ENCODE peak calls at places on chromosomes 11 and 22, in ten cellular contexts. E is kidney, G is mesenchymal stem cell, L is mammary epithelial cell, F is neuronal stem cell, W is GM23248, Z is IMR-90, I is Karpas-422, H is neural progenitor cell, T is colonic mucosa. R is an unnamed sample. For H3K4me1, the result is how much of the 10 kb centered on the place peaks cover.

GRCh38 chr22:39457546-39458442 is 982 bp downstream of the MGAT3 start:
- DNase-seq in I (peak), E (no peak), H (peak), L (no peak), T (no peak), W (no peak), Z (no peak), F (no peak), G (no peak), R (no peak)

GRCh38 chr11:11293798-11294611 is 59.0 kb downstream of the CSNK2A3 start:
- DNase-seq in H (peak), E (no peak), G (peak), Z (no peak), F (no peak), W (no peak), I (no peak), T (no peak), L (no peak), R (no peak)

GRCh38 chr11:279040-279965 is 1.1 kb downstream of the NLRP6 start:
- DNase-seq in T (no peak), W (no peak), I (no peak), L (no peak), G (no peak), Z (no peak), F (no peak), E (peak), H (no peak), R (no peak)

GRCh38 chr11:45252877-45253276 is 33.3 kb downstream of the SYT13 start:
- DNase-seq in I (no peak), Z (no peak), L (no peak), H (no peak), E (no peak), T (no peak), G (no peak), W (peak), F (no peak), R (no peak)

GRCh38 chr22:42752230-42752746 is 31.6 kb upstream of the A4GALT start:
- DNase-seq in G (no peak), Z (no peak), I (no peak), W (no peak), E (no peak), F (no peak), H (peak), L (no peak), T (no peak), R (no peak)

GRCh38 chr11:76623171-76623883 is 47.2 kb downstream of the LRRC32 start:
- DNase-seq in G (peak), H (no peak), T (no peak), I (no peak), E (no peak), Z (peak), W (peak), L (peak), F (no peak), R (peak)

GRCh38 chr11:37500425-37500824 is 902.4 kb upstream of the RAG2 start:
- DNase-seq in F (no peak), G (no peak), E (no peak), Z (peak), T (no peak), I (no peak), W (no peak), L (peak), H (peak), R (peak)

GRCh38 chr22:18110194-18110943 is at the start of gene TUBA8:
- DNase-seq in L (peak), I (peak), F (peak), E (peak), G (peak), T (no peak), W (peak), Z (peak), H (peak), R (peak)

GRCh38 chr11:1327064-1327460 is 17.6 kb upstream of the TOLLIP start:
- DNase-seq in T (no peak), L (no peak), W (no peak), E (no peak), H (no peak), F (no peak), Z (peak), G (peak), I (no peak), R (no peak)

GRCh38 chr11:105618343-105618955 is 8.6 kb downstream of the GRIA4 start:
- DNase-seq in I (no peak), W (no peak), T (no peak), L (no peak), G (no peak), E (no peak), Z (peak), H (no peak), F (no peak), R (peak)

GRCh38 chr11:64449381-64450167 is 90.6 kb downstream of the RPS6KA4 start:
- DNase-seq in F (peak), G (peak), T (peak), Z (peak), H (peak), E (no peak), I (peak), L (peak), W (peak), R (no peak)

GRCh38 chr11:58576792-58577440 is 1.3 kb upstream of the LPXN start:
- DNase-seq in Z (peak), H (no peak), W (peak), L (peak), T (no peak), G (peak), E (no peak), I (peak), F (no peak), R (peak)

GRCh38 chr11:131693756-131694155 is 323.3 kb downstream of the NTM start:
- DNase-seq in E (no peak), L (no peak), W (peak), G (no peak), Z (no peak), T (peak), I (no peak), F (no peak), H (no peak), R (no peak)

GRCh38 chr11:34318111-34319037 is 39.4 kb downstream of the ABTB2 start:
- DNase-seq in H (no peak), I (no peak), F (no peak), W (peak), Z (peak), G (peak), L (peak), T (peak), E (no peak), R (peak)

GRCh38 chr11:93196816-93197382 is 892 bp downstream of the SLC36A4 start:
- DNase-seq in G (no peak), Z (peak), I (no peak), F (no peak), E (no peak), W (peak), H (no peak), T (no peak), L (no peak), R (no peak)

GRCh38 chr11:131423715-131424114 is 53.3 kb downstream of the NTM start:
- DNase-seq in F (no peak), H (no peak), I (peak), T (no peak), Z (peak), E (no peak), L (peak), G (peak), W (peak), R (peak)

GRCh38 chr22:48670317-48670716 is 1157.4 kb downstream of the BRD1 start:
- DNase-seq in L (no peak), W (no peak), T (no peak), E (no peak), I (no peak), Z (no peak), G (no peak), F (no peak), H (no peak), R (no peak)

GRCh38 chr11:82146789-82147188 is 586.9 kb downstream of the FAM181B start:
- DNase-seq in L (no peak), E (no peak), Z (no peak), I (no peak), F (no peak), W (no peak), G (no peak), H (no peak), T (no peak), R (no peak)

GRCh38 chr22:22817468-22818201 is 70.0 kb upstream of the IGLL5 start:
- DNase-seq in H (no peak), F (no peak), G (no peak), T (no peak), E (no peak), I (no peak), W (no peak), Z (no peak), L (no peak), R (no peak)

GRCh38 chr11:102986815-102987214 is 31.3 kb upstream of the MMP13 start:
- DNase-seq in H (no peak), Z (peak), T (no peak), L (peak), F (no peak), I (no peak), E (no peak), G (peak), W (peak), R (peak)

GRCh38 chr11:36354221-36355003 is 58.3 kb downstream of the PRR5L start:
- DNase-seq in W (peak), L (peak), G (peak), E (no peak), H (no peak), F (no peak), I (no peak), T (peak), Z (peak), R (peak)

GRCh38 chr22:19961201-19961580 is 19.6 kb upstream of the TXNRD2 start:
- DNase-seq in G (no peak), L (no peak), F (no peak), I (no peak), Z (no peak), H (no peak), E (peak), T (no peak), W (no peak), R (no peak)

GRCh38 chr11:27437824-27438594 is 34.6 kb downstream of the LGR4 start:
- DNase-seq in T (no peak), G (no peak), I (no peak), Z (no peak), E (no peak), L (no peak), W (peak), F (no peak), H (no peak), R (peak)

GRCh38 chr11:9571766-9572120 is 1.7 kb upstream of the WEE1 start:
- DNase-seq in H (no peak), Z (no peak), L (no peak), F (no peak), T (no peak), I (peak), E (no peak), W (no peak), G (no peak), R (no peak)
- H3K4me1 ChIP-seq in H (under half), Z (under half), L (under half), F (under half), T (under half), I (half or more), E (under half), W (under half), G (under half), R (under half)

GRCh38 chr11:2810401-2811205 is 75.0 kb downstream of the CDKN1C start:
- DNase-seq in L (no peak), G (no peak), Z (no peak), I (no peak), W (no peak), H (no peak), T (no peak), F (no peak), E (peak), R (no peak)
- H3K9ac ChIP-seq in L (no peak), G (no peak), Z (no peak), I (no peak), W (no peak), H (no peak), T (no peak), F (no peak), E (no peak), R (no peak)

DNA sequence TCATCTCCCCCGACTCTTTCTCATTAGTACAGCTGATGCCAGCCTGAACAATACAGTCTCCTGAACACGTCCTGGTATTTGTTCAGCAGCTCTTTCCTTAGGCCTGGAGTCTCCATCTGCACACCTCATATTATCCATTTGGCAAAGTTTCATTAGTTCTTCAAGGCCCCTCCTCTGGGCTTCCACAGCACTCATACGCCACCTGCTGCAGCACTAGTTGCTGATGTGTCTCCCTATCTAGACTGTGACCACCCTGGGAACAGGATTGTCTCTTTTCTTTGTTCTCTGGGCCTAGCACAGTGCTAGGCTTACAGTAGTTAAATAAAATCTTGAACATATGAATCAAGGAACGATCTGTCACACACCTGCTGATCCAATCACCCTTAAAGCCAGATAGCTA is 17.2 kb downstream of the DCHS1 start:
- DNase-seq in I (no peak), G (no peak), Z (no peak), F (no peak), L (no peak), E (no peak), H (no peak), T (no peak), W (no peak), R (no peak)
- H3K4me1 ChIP-seq in I (under half), G (under half), Z (under half), F (under half), L (under half), E (under half), H (under half), T (under half), W (under half), R (under half)

GRCh38 chr11:111097191-111097590 is 148.3 kb upstream of the POU2AF2 start:
- DNase-seq in F (no peak), L (no peak), H (peak), W (no peak), E (peak), Z (peak), I (no peak), G (peak), T (peak), R (no peak)

GRCh38 chr11:111091341-111091740 is 154.2 kb upstream of the POU2AF2 start:
- DNase-seq in G (no peak), I (no peak), W (peak), T (no peak), H (no peak), Z (no peak), F (no peak), L (no peak), E (no peak), R (no peak)

GRCh38 chr11:111093061-111093460 is 152.5 kb upstream of the POU2AF2 start:
- DNase-seq in G (no peak), L (no peak), H (no peak), F (no peak), Z (no peak), E (no peak), W (no peak), I (no peak), T (no peak), R (no peak)

GRCh38 chr11:111098091-111098490 is 147.4 kb upstream of the POU2AF2 start:
- DNase-seq in Z (no peak), T (no peak), H (no peak), F (no peak), E (no peak), W (no peak), I (no peak), G (no peak), L (no peak), R (no peak)

GRCh38 chr11:111095327-111095726 is 150.2 kb upstream of the POU2AF2 start:
- DNase-seq in L (no peak), I (no peak), E (no peak), H (no peak), W (no peak), G (no peak), T (no peak), Z (no peak), F (no peak), R (no peak)
- H3K9ac ChIP-seq in L (no peak), I (no peak), E (no peak), H (no peak), W (no peak), G (no peak), T (no peak), Z (no peak), F (no peak), R (no peak)

R was measured in astrocyte.